ENCODE peak calls at places on chromosomes 4 and X, in five cellular contexts. U, L, T, B and K are unnamed samples.

GRCh38 chrX:13463608-13464007 is 105.8 kb upstream of the EGFL6 start:
- ATAC-seq in L (no peak), T (peak), B (peak), U (no peak), K (no peak)

GRCh38 chrX:154827624-154828408 is 6.6 kb downstream of the SMIM9 start:
- ATAC-seq in L (no peak), B (no peak), T (no peak), U (peak), K (peak)

GRCh38 chr4:94615431-94615830 is 142.3 kb upstream of the BMPR1B start:
- ATAC-seq in L (no peak), B (no peak), T (no peak), U (no peak), K (no peak)

GRCh38 chrX:22975786-22976185 is 24.0 kb upstream of the DDX53 start:
- ATAC-seq in B (no peak), T (no peak), U (no peak), L (no peak), K (no peak)

GRCh38 chr4:52841707-52842456 is 20.2 kb upstream of the RASL11B start:
- ATAC-seq in L (no peak), T (no peak), U (no peak), B (peak), K (no peak)

GRCh38 chr4:11468901-11469300 is 40.2 kb upstream of the HS3ST1 start:
- ATAC-seq in B (peak), L (no peak), T (no peak), U (no peak), K (no peak)

GRCh38 chrX:123920065-123920785 is 41.3 kb upstream of the STAG2 start:
- ATAC-seq in T (no peak), L (peak), U (no peak), B (no peak), K (no peak)

GRCh38 chr4:87718221-87718620 is 68.1 kb downstream of the DMP1 start:
- ATAC-seq in L (no peak), T (peak), U (no peak), B (no peak), K (no peak)

GRCh38 chr4:1775731-1776500 is 17.2 kb upstream of the FGFR3 start:
- ATAC-seq in U (no peak), L (no peak), T (no peak), B (no peak), K (peak)

GRCh38 chr4:186192068-186192751 is 843 bp downstream of the CYP4V2 start:
- ATAC-seq in U (peak), T (peak), B (peak), L (peak), K (no peak)

GRCh38 chr4:3671571-3672464 is 94.4 kb upstream of the ADRA2C start:
- ATAC-seq in T (no peak), U (no peak), L (no peak), B (no peak), K (no peak)

GRCh38 chr4:102604222-102604940 is 103.2 kb downstream of the NFKB1 start:
- ATAC-seq in B (no peak), T (no peak), L (no peak), U (no peak), K (no peak)

GRCh38 chr4:57612279-57612678 is 502.1 kb upstream of the IGFBP7 start:
- ATAC-seq in T (no peak), B (no peak), L (no peak), U (no peak), K (no peak)

GRCh38 chrX:11768039-11768438 is 10.0 kb downstream of the MSL3 start:
- ATAC-seq in B (no peak), T (no peak), U (no peak), L (peak), K (peak)

GRCh38 chr4:99082192-99082591 is 6.4 kb downstream of the ADH5 start:
- ATAC-seq in L (no peak), B (no peak), T (no peak), U (no peak), K (no peak)